ENCODE peak calls at places on chromosome 21, in five cellular contexts. G is WERI-Rb-1, C is neural progenitor cell, O is GM13976, I is pancreas. L is an unnamed sample.

GRCh38 chr21:37916795-37917142 is 512 bp upstream of the KCNJ6 start:
- DNase-seq in O (no peak), G (peak; percentile 88), I (no peak), C (peak; percentile 85), L (no peak)

GRCh38 chr21:39332175-39332574 is 16.7 kb downstream of the HMGN1 start:
- DNase-seq in O (no peak), I (no peak), C (no peak), G (no peak), L (no peak)

GRCh38 chr21:45981641-45982255 is at the start of gene COL6A1:
- DNase-seq in G (peak; percentile 78), I (peak; percentile 61), C (peak; percentile 88), O (peak; percentile 81), L (no peak)

GRCh38 chr21:45982256-45982757 is 737 bp downstream of the COL6A1 start:
- DNase-seq in G (peak; percentile 36), O (no peak), I (no peak), C (peak; percentile 54), L (no peak)

GRCh38 chr21:29232601-29233541 is 65.9 kb upstream of the BACH1 start:
- DNase-seq in C (no peak), O (no peak), G (peak; percentile 70), I (no peak), L (no peak)

GRCh38 chr21:38048241-38048640 is 132.0 kb upstream of the KCNJ6 start:
- DNase-seq in G (no peak), O (no peak), I (no peak), C (no peak), L (no peak)

GRCh38 chr21:19692231-19692630 is 1288.6 kb upstream of the TMPRSS15 start:
- DNase-seq in C (peak; percentile 68), I (no peak), G (no peak), O (no peak), L (no peak)

GRCh38 chr21:40019076-40019475 is 151.8 kb downstream of the PCP4 start:
- DNase-seq in C (no peak), O (no peak), I (no peak), G (no peak), L (no peak)

GRCh38 chr21:25578070-25578961 is 29.0 kb downstream of the MRPL39 start:
- DNase-seq in C (no peak), I (no peak), G (no peak), O (no peak), L (no peak)

GRCh38 chr21:34841154-34841553 is 172.4 kb downstream of the CLIC6 start:
- DNase-seq in G (no peak), C (no peak), O (no peak), I (no peak), L (no peak)

GRCh38 chr21:46017148-46017547 is 35.6 kb downstream of the COL6A1 start:
- DNase-seq in G (no peak), C (no peak), O (no peak), I (no peak), L (no peak)

GRCh38 chr21:25501996-25502665 is 105.2 kb downstream of the MRPL39 start:
- DNase-seq in C (no peak), O (no peak), G (no peak), I (no peak), L (no peak)

GRCh38 chr21:35048706-35049617 is at the start of gene RUNX1:
- DNase-seq in C (no peak), I (peak; percentile 47), G (no peak), O (peak; percentile 72), L (no peak)

GRCh38 chr21:46442938-46443337 is 15.8 kb upstream of the DIP2A start:
- DNase-seq in G (no peak), O (no peak), I (no peak), C (no peak), L (no peak)

GRCh38 chr21:31130821-31131220 is 92.5 kb upstream of the KRTAP19-8 start:
- DNase-seq in I (no peak), G (no peak), C (no peak), O (no peak), L (no peak)

GRCh38 chr21:43902441-43902840 is 37.4 kb downstream of the AGPAT3 start:
- DNase-seq in C (no peak), I (no peak), O (no peak), G (no peak), L (no peak)

GRCh38 chr21:46392921-46393320 is 65.8 kb upstream of the DIP2A start:
- DNase-seq in O (no peak), C (no peak), I (no peak), G (no peak), L (peak; percentile 33)

GRCh38 chr21:38277501-38278111 is 20.8 kb downstream of the KCNJ15 start:
- DNase-seq in I (peak; percentile 47), G (no peak), O (no peak), C (no peak), L (no peak)

GRCh38 chr21:35227774-35228173 is 178.7 kb upstream of the RUNX1 start:
- DNase-seq in I (no peak), G (no peak), O (no peak), C (no peak), L (no peak)

GRCh38 chr21:36858320-36858957 is 108.0 kb downstream of the HLCS start:
- DNase-seq in C (no peak), G (no peak), I (no peak), O (no peak), L (no peak)

GRCh38 chr21:42360317-42360716 is 6.0 kb downstream of the TFF1 start:
- DNase-seq in O (no peak), G (peak; percentile 40), C (no peak), I (no peak), L (no peak)
- TF ChIP-seq CTCF in O (no peak), G (peak; percentile 66), C (no peak), I (no peak), L (no peak)

GRCh38 chr21:44911384-44912157 is 9.1 kb downstream of the ITGB2 start:
- DNase-seq in G (no peak), C (no peak), I (peak; percentile 83), O (peak; percentile 59), L (peak; percentile 37)
- TF ChIP-seq CTCF in G (peak; percentile 32), C (peak; percentile 22), I (no peak), O (peak; percentile 59), L (no peak)

DNA sequence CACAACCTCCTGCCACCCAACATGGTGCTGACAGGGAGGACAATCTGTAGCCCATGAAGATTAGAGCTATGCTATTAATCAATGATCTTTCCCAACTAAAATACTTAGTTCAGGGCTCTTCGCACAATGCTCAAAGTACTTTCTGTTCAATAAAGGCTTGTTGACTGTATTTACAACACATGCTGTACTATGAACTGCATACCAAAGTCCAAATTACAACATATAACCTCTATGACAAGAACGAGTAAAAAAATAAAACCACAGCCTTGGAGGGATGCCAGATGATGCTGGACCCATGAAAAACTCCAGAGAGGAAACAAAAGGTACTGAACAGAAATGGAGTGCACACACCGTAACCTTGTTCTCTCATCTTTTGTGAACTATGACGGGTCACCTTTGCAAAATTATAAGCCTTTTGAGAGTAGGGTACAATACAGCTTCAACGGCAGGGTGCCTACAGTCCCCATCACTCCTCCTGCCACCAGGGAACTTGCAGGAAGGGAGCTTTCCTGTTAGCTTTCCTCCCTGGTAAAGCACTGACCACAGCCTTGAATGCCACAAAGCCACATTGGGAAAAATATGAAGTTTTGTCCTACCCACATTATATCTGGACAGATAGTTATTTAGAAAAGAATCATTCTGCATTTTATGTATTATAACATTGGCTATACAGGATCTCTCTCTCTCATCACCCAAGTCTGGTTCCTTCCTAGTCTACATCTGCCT is 175.6 kb downstream of the NRIP1 start:
- DNase-seq in G (no peak), O (no peak), C (no peak), I (no peak), L (no peak)
- TF ChIP-seq CTCF in G (no peak), O (no peak), C (no peak), I (no peak), L (no peak)

GRCh38 chr21:32916522-32917099 is 109.1 kb upstream of the OLIG2 start:
- DNase-seq in C (no peak), I (no peak), O (no peak), G (peak; percentile 44), L (no peak)
- TF ChIP-seq CTCF in C (peak; percentile 17), I (no peak), O (no peak), G (peak; percentile 64), L (no peak)

GRCh38 chr21:41130883-41131282 is 37.1 kb upstream of the BACE2 start:
- DNase-seq in I (no peak), C (no peak), G (no peak), O (no peak), L (no peak)

GRCh38 chr21:41136286-41136685 is 31.7 kb upstream of the BACE2 start:
- DNase-seq in O (no peak), G (no peak), I (no peak), C (no peak), L (no peak)

GRCh38 chr21:41135715-41136114 is 32.2 kb upstream of the BACE2 start:
- DNase-seq in G (peak; percentile 21), I (no peak), C (no peak), O (no peak), L (no peak)

GRCh38 chr21:41137401-41137800 is 30.6 kb upstream of the BACE2 start:
- DNase-seq in G (no peak), O (no peak), C (no peak), I (no peak), L (no peak)

DNA sequence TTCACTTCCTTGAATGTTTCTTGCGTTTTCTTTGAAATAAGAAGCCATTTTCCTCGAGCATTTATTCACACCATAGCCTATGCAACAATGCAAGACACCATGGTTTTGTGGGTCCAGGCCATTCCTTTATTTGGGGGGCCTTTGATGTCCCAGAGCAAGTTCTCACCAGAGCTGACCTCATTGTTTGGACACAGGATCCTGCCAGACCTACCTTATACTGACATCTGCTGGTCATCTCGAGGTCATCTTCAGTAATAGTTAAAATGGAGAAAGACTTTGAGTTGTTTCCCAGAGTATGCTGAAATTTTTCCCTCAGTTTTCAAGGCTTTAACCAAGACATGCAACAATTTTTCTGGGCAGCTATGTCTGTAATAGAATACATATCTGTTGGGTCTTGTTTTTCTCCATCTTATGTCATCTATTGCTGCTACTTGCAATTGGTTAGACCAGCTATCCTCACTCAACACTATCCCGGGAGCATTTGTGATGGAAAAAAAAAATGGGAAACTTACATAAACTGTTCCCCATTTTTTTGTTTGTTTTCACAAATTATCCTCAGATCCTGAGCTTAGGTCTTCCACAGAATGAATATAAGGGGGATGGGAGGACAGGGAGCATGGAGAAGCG is 34.0 kb upstream of the BACE2 start:
- DNase-seq in C (peak; percentile 58), G (peak; percentile 38), I (no peak), O (peak; percentile 64), L (no peak)
- TF ChIP-seq CTCF in C (peak; percentile 70), G (peak; percentile 71), I (no peak), O (peak; percentile 55), L (no peak)